ENCODE peak calls at places on chromosomes 13 and 19, in eight cellular contexts. Y, M, I, E, Z, C, R and G are unnamed samples.

GRCh38 chr13:96492758-96493157 is 402.9 kb downstream of the HS6ST3 start:
- DNase-seq in Y (no peak), M (no peak), I (no peak), E (no peak), Z (no peak), C (no peak), R (no peak), G (no peak)

GRCh38 chr19:8366121-8366581 is 2.2 kb downstream of the ANGPTL4 start:
- DNase-seq in Y (no peak), M (no peak), I (peak), E (no peak), Z (no peak), C (no peak), R (no peak), G (no peak)

GRCh38 chr13:18233783-18234299 is 947.8 kb downstream of the TUBA3C start:
- DNase-seq in Y (no peak), M (no peak), I (peak), E (no peak), Z (no peak), C (no peak), R (no peak), G (no peak)

GRCh38 chr19:1673645-1674292 is 21.4 kb upstream of the TCF3 start:
- DNase-seq in Y (no peak), M (no peak), I (no peak), E (no peak), Z (no peak), C (no peak), R (no peak), G (no peak)

GRCh38 chr19:658916-659839 is 3.8 kb downstream of the RNF126 start:
- DNase-seq in Y (no peak), M (no peak), I (peak), E (no peak), Z (peak), C (peak), R (no peak), G (no peak)

GRCh38 chr19:16856091-16856490 is 26.9 kb downstream of the SIN3B start:
- DNase-seq in Y (no peak), M (no peak), I (no peak), E (no peak), Z (no peak), C (no peak), R (no peak), G (no peak)

GRCh38 chr13:49444517-49445395 is 682 bp downstream of the SETDB2 start:
- DNase-seq in Y (no peak), M (peak), I (no peak), E (peak), Z (peak), C (peak), R (peak), G (no peak)

GRCh38 chr19:47309608-47310007 is at the start of gene C5AR1:
- DNase-seq in Y (no peak), M (no peak), I (no peak), E (no peak), Z (no peak), C (peak), R (no peak), G (no peak)

GRCh38 chr13:75871059-75871458 is 234.9 kb downstream of the LMO7 start:
- DNase-seq in Y (no peak), M (no peak), I (no peak), E (no peak), Z (no peak), C (no peak), R (no peak), G (no peak)

GRCh38 chr19:2142173-2142829 is 9.1 kb downstream of the AP3D1 start:
- DNase-seq in Y (no peak), M (no peak), I (no peak), E (no peak), Z (no peak), C (no peak), R (no peak), G (no peak)

GRCh38 chr19:40139533-40140287 is 49.0 kb upstream of the ZNF780A start:
- DNase-seq in Y (no peak), M (peak), I (no peak), E (peak), Z (no peak), C (no peak), R (peak), G (no peak)